ENCODE peak calls at places on chromosome 16, in six cellular contexts. M is RPMI7951; O is AML-193; V is stimulated activated CD8-positive, alpha-beta memory T cell treated with anti-CD3 and anti-CD28 coated beads, Interleukin-12 subunit alpha, Interleukin-12 subunit beta, amount 100 ng/mL, for 1 hour; R is activated CD8-positive, alpha-beta memory T cell treated with anti-CD3 and anti-CD28 coated beads for 1 hour; F is coronary artery. N is an unnamed sample.

GRCh38 chr16:15954814-15955151 is 5.4 kb downstream of the ABCC1 start:
- DNase-seq in M (no peak), O (no peak), V (no peak), R (no peak), F (no peak), N (no peak)

GRCh38 chr16:89574681-89575246 is 794 bp upstream of the CPNE7 start:
- DNase-seq in M (peak), O (peak), V (no peak), R (peak), F (no peak), N (peak)

GRCh38 chr16:57137043-57137442 is 44.7 kb downstream of the CPNE2 start:
- DNase-seq in M (no peak), O (no peak), V (no peak), R (no peak), F (no peak), N (no peak)

GRCh38 chr16:12497558-12497957 is 306.1 kb downstream of the CPPED1 start:
- DNase-seq in M (no peak), O (no peak), V (no peak), R (no peak), F (no peak), N (no peak)

GRCh38 chr16:74117798-74118197 is 178.8 kb upstream of the PSMD7 start:
- DNase-seq in M (no peak), O (no peak), V (no peak), R (no peak), F (no peak), N (no peak)

GRCh38 chr16:51440096-51440495 is 289.0 kb upstream of the SALL1 start:
- DNase-seq in M (peak), O (no peak), V (no peak), R (no peak), F (no peak), N (no peak)

GRCh38 chr16:14511798-14512131 is 118.3 kb downstream of the PARN start:
- DNase-seq in M (no peak), O (no peak), V (no peak), R (no peak), F (no peak), N (no peak)

GRCh38 chr16:88763502-88764053 is 21.4 kb downstream of the PIEZO1 start:
- DNase-seq in M (no peak), O (no peak), V (no peak), R (no peak), F (no peak), N (no peak)

GRCh38 chr16:77833906-77834599 is 45.7 kb downstream of the VAT1L start:
- DNase-seq in M (peak), O (no peak), V (no peak), R (no peak), F (no peak), N (no peak)

GRCh38 chr16:2033057-2033911 is 6.6 kb downstream of the NHERF2 start:
- DNase-seq in M (peak), O (no peak), V (no peak), R (no peak), F (peak), N (no peak)

GRCh38 chr16:72740346-72740745 is 307.6 kb downstream of the ZFHX3 start:
- DNase-seq in M (no peak), O (no peak), V (no peak), R (no peak), F (no peak), N (no peak)

GRCh38 chr16:49352923-49353322 is 20.7 kb upstream of the C16orf78 start:
- DNase-seq in M (peak), O (no peak), V (no peak), R (no peak), F (no peak), N (no peak)

GRCh38 chr16:79173910-79174309 is 426.6 kb downstream of the MAF start:
- DNase-seq in M (no peak), O (no peak), V (no peak), R (no peak), F (no peak), N (no peak)

GRCh38 chr16:87653234-87653633 is 50.9 kb downstream of the JPH3 start:
- DNase-seq in M (no peak), O (no peak), V (no peak), R (no peak), F (no peak), N (no peak)

GRCh38 chr16:66081967-66082366 is 284.5 kb upstream of the CDH5 start:
- DNase-seq in M (peak), O (no peak), V (no peak), R (no peak), F (no peak), N (no peak)

GRCh38 chr16:1545044-1545736 is 11.7 kb downstream of the TMEM204 start:
- DNase-seq in M (no peak), O (no peak), V (no peak), R (no peak), F (no peak), N (no peak)

GRCh38 chr16:71262391-71262790 is 26.8 kb downstream of the CMTR2 start:
- DNase-seq in M (no peak), O (no peak), V (no peak), R (no peak), F (no peak), N (no peak)

GRCh38 chr16:27168790-27169189 is 34.5 kb upstream of the KDM8 start:
- DNase-seq in M (no peak), O (no peak), V (no peak), R (no peak), F (no peak), N (no peak)

GRCh38 chr16:12511308-12511707 is 292.4 kb downstream of the CPPED1 start:
- DNase-seq in M (no peak), O (no peak), V (no peak), R (no peak), F (no peak), N (no peak)

GRCh38 chr16:81384006-81384405 is 60.6 kb upstream of the CMIP start:
- DNase-seq in M (no peak), O (no peak), V (no peak), R (no peak), F (no peak), N (no peak)

GRCh38 chr16:81560979-81561657 is 116.5 kb downstream of the CMIP start:
- DNase-seq in M (peak), O (no peak), V (no peak), R (no peak), F (no peak), N (no peak)

GRCh38 chr16:19595043-19595767 is 39.7 kb downstream of the VPS35L start:
- DNase-seq in M (peak), O (no peak), V (no peak), R (no peak), F (no peak), N (no peak)

GRCh38 chr16:81889896-81890634 is 111.0 kb downstream of the PLCG2 start:
- DNase-seq in M (peak), O (peak), V (peak), R (peak), F (no peak), N (peak)

GRCh38 chr16:66409156-66409555 is 17.9 kb upstream of the BEAN1 start:
- DNase-seq in M (peak), O (no peak), V (no peak), R (no peak), F (no peak), N (no peak)

GRCh38 chr16:12482821-12483220 is 320.9 kb downstream of the CPPED1 start:
- DNase-seq in M (no peak), O (no peak), V (no peak), R (no peak), F (no peak), N (no peak)

GRCh38 chr16:57371494-57372371 is 557 bp upstream of the CX3CL1 start:
- DNase-seq in M (no peak), O (no peak), V (no peak), R (no peak), F (peak), N (no peak)

GRCh38 chr16:29898135-29898534 is 1.2 kb downstream of the SEZ6L2 start:
- DNase-seq in M (no peak), O (no peak), V (no peak), R (no peak), F (no peak), N (no peak)

GRCh38 chr16:53224932-53225533 is 170.2 kb downstream of the CHD9 start:
- DNase-seq in M (peak), O (peak), V (no peak), R (no peak), F (no peak), N (no peak)

GRCh38 chr16:51569204-51569911 is 418.3 kb upstream of the SALL1 start:
- DNase-seq in M (peak), O (no peak), V (no peak), R (no peak), F (no peak), N (no peak)

N was measured in activated gamma-delta T cell treated with anti-CD3 and anti-CD28 coated beads, Interleukin-2, amount 50 U/mL, for 16 hours.